ENCODE peak calls at places on chromosomes 2 and 18, in eight cellular contexts. V is GM23338; A is hippocampal formation; H is left lung; C is occipital lobe; S is SHP77; Q is activated T-cell treated with anti-CD3 and anti-CD28 coated beads, Interleukin-2, amount 50 U/mL, for 72 hours; N is hypothalamus. G is an unnamed sample.
A peak's percentile ranks its signal among the peaks of the same experiment; 100 is the strongest.

GRCh38 chr2:136243638-136244557 is 125.9 kb upstream of the CXCR4 start:
- DNase-seq in V (no peak), C (no peak), Q (no peak), S (no peak), H (no peak), N (peak; percentile 43), A (no peak), G (no peak)

GRCh38 chr18:321839-322467 is 54.1 kb upstream of the THOC1 start:
- DNase-seq in Q (no peak), H (no peak), A (no peak), V (no peak), C (no peak), N (no peak), S (no peak), G (no peak)

GRCh38 chr18:61368001-61368400 is 34.8 kb downstream of the CDH20 start:
- DNase-seq in S (no peak), Q (no peak), V (no peak), C (no peak), H (no peak), A (no peak), N (no peak), G (no peak)

GRCh38 chr2:165950438-165950837 is 3.1 kb downstream of the TTC21B start:
- DNase-seq in S (no peak), N (no peak), H (no peak), C (no peak), A (no peak), Q (no peak), V (no peak), G (no peak)

GRCh38 chr18:58386780-58387179 is 242.1 kb downstream of the ALPK2 start:
- DNase-seq in H (no peak), N (no peak), S (no peak), A (no peak), C (peak; percentile 55), V (no peak), Q (no peak), G (no peak)

GRCh38 chr2:168345601-168346000 is 98.2 kb upstream of the STK39 start:
- DNase-seq in H (no peak), S (no peak), C (no peak), V (no peak), Q (no peak), N (no peak), A (no peak), G (no peak)

GRCh38 chr18:52340466-52341378 is 725 bp downstream of the DCC start:
- DNase-seq in A (no peak), C (no peak), H (peak; percentile 66), Q (no peak), S (no peak), V (peak; percentile 38), N (no peak), G (no peak)

GRCh38 chr2:229610871-229611270 is 103.5 kb downstream of the DNER start:
- DNase-seq in N (no peak), A (no peak), C (no peak), V (no peak), H (no peak), Q (no peak), S (no peak), G (no peak)

GRCh38 chr2:20988906-20989305 is 55.0 kb downstream of the APOB start:
- DNase-seq in H (no peak), C (no peak), A (no peak), S (no peak), V (no peak), N (no peak), Q (no peak), G (no peak)

GRCh38 chr2:136135924-136136906 is 18.3 kb upstream of the CXCR4 start:
- DNase-seq in C (no peak), S (no peak), A (no peak), N (no peak), V (no peak), Q (peak; percentile 71), H (no peak), G (no peak)

GRCh38 chr18:73352546-73352945 is 484.8 kb upstream of the NETO1 start:
- DNase-seq in V (no peak), A (no peak), N (no peak), S (no peak), C (no peak), H (no peak), Q (no peak), G (no peak)

GRCh38 chr2:96534701-96535181 is 1.8 kb upstream of the ARID5A start:
- DNase-seq in C (no peak), H (peak; percentile 39), V (no peak), N (no peak), S (peak; percentile 35), A (no peak), Q (no peak), G (no peak)

GRCh38 chr2:75582840-75583239 is 22.1 kb upstream of the EVA1A start:
- DNase-seq in C (no peak), Q (no peak), H (no peak), A (no peak), V (no peak), S (no peak), N (no peak), G (no peak)

GRCh38 chr2:214019229-214019972 is 391.5 kb upstream of the VWC2L start:
- DNase-seq in A (no peak), C (no peak), V (no peak), Q (peak; percentile 4), S (no peak), H (no peak), N (no peak), G (no peak)

GRCh38 chr2:231356474-231356849 is 39.0 kb upstream of the B3GNT7 start:
- DNase-seq in C (no peak), V (no peak), S (no peak), A (no peak), Q (no peak), H (no peak), N (no peak), G (no peak)

GRCh38 chr2:15177103-15177502 is 384.0 kb downstream of the NBAS start:
- DNase-seq in S (no peak), C (no peak), N (no peak), H (no peak), A (no peak), V (no peak), Q (peak; percentile 72), G (no peak)

GRCh38 chr18:78865056-78865598 is 114.5 kb upstream of the SALL3 start:
- DNase-seq in S (no peak), N (no peak), H (no peak), A (no peak), C (no peak), Q (no peak), V (no peak), G (no peak)

GRCh38 chr2:11678306-11678960 is 8.4 kb upstream of the NTSR2 start:
- DNase-seq in N (no peak), V (no peak), A (no peak), H (no peak), Q (no peak), C (no peak), S (no peak), G (no peak)

GRCh38 chr2:10814571-10815331 is 2.2 kb upstream of the PDIA6 start:
- DNase-seq in N (no peak), S (no peak), H (no peak), V (peak; percentile 43), C (no peak), Q (no peak), A (no peak), G (no peak)

GRCh38 chr2:206531996-206532543 is 88.7 kb downstream of the ADAM23 start:
- DNase-seq in V (no peak), Q (no peak), S (no peak), C (peak; percentile 52), N (no peak), A (no peak), H (no peak), G (no peak)

GRCh38 chr18:28003451-28003850 is 173.5 kb downstream of the CDH2 start:
- DNase-seq in S (no peak), N (no peak), Q (no peak), V (no peak), A (no peak), H (no peak), C (peak; percentile 13), G (no peak)

GRCh38 chr2:168552450-168552856 is 96.4 kb downstream of the CERS6 start:
- DNase-seq in C (no peak), V (peak; percentile 97), H (no peak), Q (no peak), A (no peak), N (no peak), S (no peak), G (peak; percentile 99)

G was measured in iPS DF 19.7.